ENCODE peak calls at places on chromosomes 12 and 14, in ten cellular contexts. One of them, this sample, is unnamed.

GRCh38 chr12:3342051-3342450 is 149.0 kb upstream of the PRMT8 start:
- DNase-seq in colonic mucosa: peak
- DNase-seq in stomach: peak
- DNase-seq in A549: peak
- DNase-seq in endodermal cell: peak
- DNase-seq in tibial artery: no peak
- DNase-seq in CD4-positive, CD25-positive, alpha-beta regulatory T cell: no peak
- DNase-seq in heart right ventricle: peak
- DNase-seq in PC-3: peak
- DNase-seq in epithelial cell of esophagus: peak
- DNase-seq in this sample: no peak

GRCh38 chr14:89912667-89913211 is 41.8 kb downstream of the EFCAB11 start:
- DNase-seq in heart right ventricle: peak
- DNase-seq in CD4-positive, CD25-positive, alpha-beta regulatory T cell: no peak
- DNase-seq in epithelial cell of esophagus: peak
- DNase-seq in endodermal cell: no peak
- DNase-seq in tibial artery: peak
- DNase-seq in colonic mucosa: no peak
- DNase-seq in stomach: no peak
- DNase-seq in PC-3: peak
- DNase-seq in A549: peak
- DNase-seq in this sample: peak

GRCh38 chr12:65779091-65779642 is 45.1 kb upstream of the HMGA2 start:
- DNase-seq in A549: peak
- DNase-seq in colonic mucosa: no peak
- DNase-seq in heart right ventricle: no peak
- DNase-seq in endodermal cell: no peak
- DNase-seq in PC-3: peak
- DNase-seq in epithelial cell of esophagus: peak
- DNase-seq in stomach: no peak
- DNase-seq in tibial artery: no peak
- DNase-seq in CD4-positive, CD25-positive, alpha-beta regulatory T cell: no peak
- DNase-seq in this sample: no peak

GRCh38 chr12:105018001-105018400 is 31.9 kb downstream of the NOPCHAP1 start:
- DNase-seq in A549: peak
- DNase-seq in CD4-positive, CD25-positive, alpha-beta regulatory T cell: no peak
- DNase-seq in colonic mucosa: no peak
- DNase-seq in epithelial cell of esophagus: peak
- DNase-seq in tibial artery: no peak
- DNase-seq in heart right ventricle: no peak
- DNase-seq in stomach: no peak
- DNase-seq in PC-3: no peak
- DNase-seq in endodermal cell: no peak
- DNase-seq in this sample: no peak

GRCh38 chr12:4277205-4277543 is 3.6 kb downstream of the CCND2 start:
- DNase-seq in heart right ventricle: no peak
- DNase-seq in PC-3: no peak
- DNase-seq in A549: no peak
- DNase-seq in stomach: no peak
- DNase-seq in tibial artery: no peak
- DNase-seq in colonic mucosa: no peak
- DNase-seq in endodermal cell: no peak
- DNase-seq in epithelial cell of esophagus: no peak
- DNase-seq in CD4-positive, CD25-positive, alpha-beta regulatory T cell: no peak
- DNase-seq in this sample: no peak

GRCh38 chr14:78172428-78172827 is 2.3 kb downstream of the NRXN3 start:
- DNase-seq in endodermal cell: no peak
- DNase-seq in colonic mucosa: no peak
- DNase-seq in tibial artery: no peak
- DNase-seq in heart right ventricle: no peak
- DNase-seq in stomach: no peak
- DNase-seq in PC-3: no peak
- DNase-seq in CD4-positive, CD25-positive, alpha-beta regulatory T cell: no peak
- DNase-seq in epithelial cell of esophagus: no peak
- DNase-seq in A549: no peak
- DNase-seq in this sample: no peak

GRCh38 chr12:131962069-131962468 is 12.3 kb downstream of the EP400 start:
- DNase-seq in tibial artery: no peak
- DNase-seq in A549: no peak
- DNase-seq in CD4-positive, CD25-positive, alpha-beta regulatory T cell: no peak
- DNase-seq in PC-3: no peak
- DNase-seq in colonic mucosa: no peak
- DNase-seq in endodermal cell: peak
- DNase-seq in stomach: no peak
- DNase-seq in heart right ventricle: no peak
- DNase-seq in epithelial cell of esophagus: no peak
- DNase-seq in this sample: no peak

GRCh38 chr12:102534899-102535298 is 54.5 kb upstream of the IGF1 start:
- DNase-seq in A549: no peak
- DNase-seq in stomach: no peak
- DNase-seq in PC-3: no peak
- DNase-seq in colonic mucosa: no peak
- DNase-seq in epithelial cell of esophagus: no peak
- DNase-seq in tibial artery: no peak
- DNase-seq in heart right ventricle: no peak
- DNase-seq in CD4-positive, CD25-positive, alpha-beta regulatory T cell: no peak
- DNase-seq in endodermal cell: peak
- DNase-seq in this sample: no peak

GRCh38 chr12:20476551-20476950 is 108.2 kb downstream of the PDE3A start:
- DNase-seq in heart right ventricle: no peak
- DNase-seq in tibial artery: no peak
- DNase-seq in PC-3: no peak
- DNase-seq in CD4-positive, CD25-positive, alpha-beta regulatory T cell: no peak
- DNase-seq in A549: no peak
- DNase-seq in endodermal cell: no peak
- DNase-seq in epithelial cell of esophagus: no peak
- DNase-seq in colonic mucosa: no peak
- DNase-seq in stomach: no peak
- DNase-seq in this sample: no peak

GRCh38 chr14:47277703-47278102 is 397.7 kb downstream of the MDGA2 start:
- DNase-seq in tibial artery: no peak
- DNase-seq in CD4-positive, CD25-positive, alpha-beta regulatory T cell: no peak
- DNase-seq in heart right ventricle: no peak
- DNase-seq in A549: no peak
- DNase-seq in PC-3: no peak
- DNase-seq in epithelial cell of esophagus: peak
- DNase-seq in stomach: no peak
- DNase-seq in endodermal cell: peak
- DNase-seq in colonic mucosa: no peak
- DNase-seq in this sample: no peak

GRCh38 chr14:92582706-92583452 is 69.3 kb downstream of the RIN3 start:
- DNase-seq in A549: no peak
- DNase-seq in epithelial cell of esophagus: no peak
- DNase-seq in tibial artery: no peak
- DNase-seq in stomach: no peak
- DNase-seq in endodermal cell: no peak
- DNase-seq in colonic mucosa: no peak
- DNase-seq in CD4-positive, CD25-positive, alpha-beta regulatory T cell: no peak
- DNase-seq in PC-3: no peak
- DNase-seq in heart right ventricle: no peak
- DNase-seq in this sample: no peak

GRCh38 chr12:114982760-114983159 is 298.8 kb upstream of the TBX3 start:
- DNase-seq in colonic mucosa: no peak
- DNase-seq in endodermal cell: no peak
- DNase-seq in tibial artery: no peak
- DNase-seq in CD4-positive, CD25-positive, alpha-beta regulatory T cell: no peak
- DNase-seq in PC-3: no peak
- DNase-seq in stomach: no peak
- DNase-seq in epithelial cell of esophagus: peak
- DNase-seq in A549: peak
- DNase-seq in heart right ventricle: no peak
- DNase-seq in this sample: no peak

GRCh38 chr12:8692573-8692972 is 5.2 kb upstream of the RIMKLB start:
- DNase-seq in colonic mucosa: peak
- DNase-seq in epithelial cell of esophagus: peak
- DNase-seq in CD4-positive, CD25-positive, alpha-beta regulatory T cell: no peak
- DNase-seq in stomach: no peak
- DNase-seq in heart right ventricle: peak
- DNase-seq in PC-3: no peak
- DNase-seq in A549: no peak
- DNase-seq in tibial artery: peak
- DNase-seq in endodermal cell: peak
- DNase-seq in this sample: peak

GRCh38 chr12:78088391-78088832 is 257.7 kb downstream of the NAV3 start:
- DNase-seq in CD4-positive, CD25-positive, alpha-beta regulatory T cell: no peak
- DNase-seq in epithelial cell of esophagus: no peak
- DNase-seq in endodermal cell: no peak
- DNase-seq in heart right ventricle: no peak
- DNase-seq in colonic mucosa: no peak
- DNase-seq in A549: peak
- DNase-seq in stomach: no peak
- DNase-seq in tibial artery: no peak
- DNase-seq in PC-3: no peak
- DNase-seq in this sample: no peak

GRCh38 chr14:59585891-59586554 is 9.4 kb upstream of the CCDC175 start:
- DNase-seq in stomach: no peak
- DNase-seq in endodermal cell: no peak
- DNase-seq in tibial artery: no peak
- DNase-seq in epithelial cell of esophagus: peak
- DNase-seq in colonic mucosa: no peak
- DNase-seq in CD4-positive, CD25-positive, alpha-beta regulatory T cell: no peak
- DNase-seq in PC-3: peak
- DNase-seq in heart right ventricle: no peak
- DNase-seq in A549: no peak
- DNase-seq in this sample: no peak

GRCh38 chr14:104179564-104180129 is 41.3 kb downstream of the KIF26A start:
- DNase-seq in tibial artery: no peak
- DNase-seq in heart right ventricle: no peak
- DNase-seq in epithelial cell of esophagus: no peak
- DNase-seq in stomach: no peak
- DNase-seq in A549: no peak
- DNase-seq in PC-3: no peak
- DNase-seq in colonic mucosa: no peak
- DNase-seq in CD4-positive, CD25-positive, alpha-beta regulatory T cell: no peak
- DNase-seq in endodermal cell: no peak
- DNase-seq in this sample: no peak

GRCh38 chr12:89101440-89101839 is 250.9 kb downstream of the DUSP6 start:
- DNase-seq in colonic mucosa: no peak
- DNase-seq in endodermal cell: no peak
- DNase-seq in stomach: no peak
- DNase-seq in tibial artery: no peak
- DNase-seq in A549: no peak
- DNase-seq in epithelial cell of esophagus: no peak
- DNase-seq in CD4-positive, CD25-positive, alpha-beta regulatory T cell: no peak
- DNase-seq in heart right ventricle: no peak
- DNase-seq in PC-3: no peak
- DNase-seq in this sample: no peak

GRCh38 chr12:12441051-12441807 is 84.4 kb downstream of the BORCS5 start:
- DNase-seq in tibial artery: no peak
- DNase-seq in PC-3: no peak
- DNase-seq in epithelial cell of esophagus: no peak
- DNase-seq in endodermal cell: no peak
- DNase-seq in CD4-positive, CD25-positive, alpha-beta regulatory T cell: no peak
- DNase-seq in colonic mucosa: peak
- DNase-seq in heart right ventricle: no peak
- DNase-seq in A549: no peak
- DNase-seq in stomach: no peak
- DNase-seq in this sample: no peak
- H3K4me3 ChIP-seq in tibial artery: no peak
- H3K4me3 ChIP-seq in PC-3: no peak
- H3K4me3 ChIP-seq in epithelial cell of esophagus: no peak
- H3K4me3 ChIP-seq in endodermal cell: no peak
- H3K4me3 ChIP-seq in CD4-positive, CD25-positive, alpha-beta regulatory T cell: peak
- H3K4me3 ChIP-seq in colonic mucosa: no peak
- H3K4me3 ChIP-seq in heart right ventricle: no peak
- H3K4me3 ChIP-seq in A549: no peak
- H3K4me3 ChIP-seq in stomach: no peak
- H3K4me3 ChIP-seq in this sample: no peak

GRCh38 chr12:24901975-24902461 is 46.9 kb downstream of the BCAT1 start:
- DNase-seq in CD4-positive, CD25-positive, alpha-beta regulatory T cell: no peak
- DNase-seq in heart right ventricle: no peak
- DNase-seq in tibial artery: no peak
- DNase-seq in A549: no peak
- DNase-seq in endodermal cell: peak
- DNase-seq in colonic mucosa: no peak
- DNase-seq in epithelial cell of esophagus: peak
- DNase-seq in stomach: no peak
- DNase-seq in PC-3: no peak
- DNase-seq in this sample: no peak
- H3K4me3 ChIP-seq in CD4-positive, CD25-positive, alpha-beta regulatory T cell: peak
- H3K4me3 ChIP-seq in heart right ventricle: no peak
- H3K4me3 ChIP-seq in tibial artery: peak
- H3K4me3 ChIP-seq in A549: no peak
- H3K4me3 ChIP-seq in endodermal cell: peak
- H3K4me3 ChIP-seq in colonic mucosa: no peak
- H3K4me3 ChIP-seq in epithelial cell of esophagus: peak
- H3K4me3 ChIP-seq in stomach: peak
- H3K4me3 ChIP-seq in PC-3: no peak
- H3K4me3 ChIP-seq in this sample: peak

GRCh38 chr12:94207467-94208432 is 59.4 kb downstream of the PLXNC1 start:
- DNase-seq in PC-3: peak
- DNase-seq in A549: no peak
- DNase-seq in CD4-positive, CD25-positive, alpha-beta regulatory T cell: peak
- DNase-seq in heart right ventricle: peak
- DNase-seq in colonic mucosa: no peak
- DNase-seq in endodermal cell: peak
- DNase-seq in epithelial cell of esophagus: no peak
- DNase-seq in tibial artery: no peak
- DNase-seq in stomach: no peak
- DNase-seq in this sample: no peak
- H3K4me3 ChIP-seq in PC-3: peak
- H3K4me3 ChIP-seq in A549: no peak
- H3K4me3 ChIP-seq in CD4-positive, CD25-positive, alpha-beta regulatory T cell: peak
- H3K4me3 ChIP-seq in heart right ventricle: no peak
- H3K4me3 ChIP-seq in colonic mucosa: no peak
- H3K4me3 ChIP-seq in endodermal cell: no peak
- H3K4me3 ChIP-seq in epithelial cell of esophagus: no peak
- H3K4me3 ChIP-seq in tibial artery: peak
- H3K4me3 ChIP-seq in stomach: no peak
- H3K4me3 ChIP-seq in this sample: no peak

DNA sequence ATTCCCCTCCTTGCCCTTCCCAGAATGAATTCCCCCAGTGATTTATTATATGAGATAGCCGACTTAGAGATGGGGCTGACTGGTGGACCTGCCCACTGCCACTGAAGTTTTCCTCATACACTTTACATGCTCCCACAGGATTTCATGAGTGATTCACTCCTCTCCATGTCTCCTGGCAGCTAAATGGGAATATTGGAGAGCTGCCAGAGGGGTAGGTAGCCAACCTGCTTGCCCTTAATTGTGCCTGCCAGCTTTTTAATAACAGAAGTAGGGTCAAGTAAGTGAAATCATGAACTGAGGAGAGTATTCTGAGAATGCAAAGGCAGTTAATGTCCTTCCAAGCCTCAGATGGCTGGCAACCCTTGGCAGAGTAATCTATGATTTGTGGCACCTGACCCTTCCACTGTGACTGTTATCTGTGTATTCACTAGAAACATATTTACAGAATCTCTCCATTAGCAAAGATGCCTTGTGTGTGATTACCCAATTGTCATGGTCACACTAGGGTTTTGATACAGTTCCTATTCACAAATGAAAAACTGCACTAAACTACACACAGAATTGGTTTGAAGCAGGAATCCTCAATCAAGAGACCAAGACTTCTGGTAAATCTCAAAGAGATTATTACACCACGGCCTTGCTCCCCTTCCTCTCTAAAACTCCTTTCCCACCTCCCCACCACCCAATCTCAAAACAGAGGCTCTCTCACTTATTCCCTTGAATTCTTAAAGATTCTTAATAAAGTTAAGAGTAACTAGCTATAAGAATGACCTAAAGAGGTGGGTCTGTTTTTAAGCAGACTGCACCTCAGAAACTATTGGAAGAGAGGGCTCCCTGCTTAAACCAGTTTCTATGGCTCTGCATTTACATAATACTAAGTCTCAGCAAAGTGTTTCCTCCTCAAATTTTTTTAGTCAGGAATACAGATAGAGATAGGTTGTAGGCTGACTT is 17.2 kb downstream of the NKX2-1 start:
- DNase-seq in CD4-positive, CD25-positive, alpha-beta regulatory T cell: no peak
- DNase-seq in tibial artery: no peak
- DNase-seq in heart right ventricle: no peak
- DNase-seq in colonic mucosa: no peak
- DNase-seq in endodermal cell: no peak
- DNase-seq in PC-3: no peak
- DNase-seq in stomach: no peak
- DNase-seq in epithelial cell of esophagus: no peak
- DNase-seq in A549: no peak
- DNase-seq in this sample: no peak
- H3K4me3 ChIP-seq in CD4-positive, CD25-positive, alpha-beta regulatory T cell: no peak
- H3K4me3 ChIP-seq in tibial artery: no peak
- H3K4me3 ChIP-seq in heart right ventricle: no peak
- H3K4me3 ChIP-seq in colonic mucosa: no peak
- H3K4me3 ChIP-seq in endodermal cell: no peak
- H3K4me3 ChIP-seq in PC-3: no peak
- H3K4me3 ChIP-seq in stomach: no peak
- H3K4me3 ChIP-seq in epithelial cell of esophagus: no peak
- H3K4me3 ChIP-seq in A549: no peak
- H3K4me3 ChIP-seq in this sample: no peak

This sample was measured in uterus.